ENCODE peak calls at places on chromosomes 12 and 14, in ten cellular contexts. N is Peyer's patch, C is IMR-90, T is fibroblast of lung, D is PC-3, V is transverse colon, J is prostate gland, E is heart left ventricle, Q is left ventricle myocardium inferior, Z is A549. U is an unnamed sample.
A peak's percentile ranks its signal among the peaks of the same experiment; 100 is the strongest.

GRCh38 chr12:113805201-113805600 is 160.9 kb downstream of the RBM19 start:
- DNase-seq in N (no peak), C (no peak), T (no peak), D (no peak), V (no peak), J (no peak), E (no peak), Q (no peak), Z (no peak), U (no peak)

GRCh38 chr12:18275974-18276373 is 14.7 kb downstream of the PIK3C2G start:
- DNase-seq in N (no peak), C (peak; percentile 22), T (no peak), D (peak; percentile 64), V (no peak), J (no peak), E (no peak), Q (no peak), Z (peak; percentile 2), U (no peak)

GRCh38 chr12:61546296-61546695 is 713.9 kb upstream of the USP15 start:
- DNase-seq in N (no peak), C (no peak), T (no peak), D (peak; percentile 81), V (no peak), J (peak; percentile 4), E (no peak), Q (no peak), Z (no peak), U (no peak)

GRCh38 chr14:104138098-104138890 is at the start of gene KIF26A:
- DNase-seq in N (peak; percentile 35), C (no peak), T (no peak), D (peak; percentile 25), V (peak; percentile 47), J (no peak), E (peak; percentile 51), Q (peak; percentile 60), Z (peak; percentile 80), U (peak; percentile 39)

GRCh38 chr12:89756638-89757321 is 48.1 kb upstream of the ATP2B1 start:
- DNase-seq in N (no peak), C (peak; percentile 99), T (peak; percentile 100), D (peak; percentile 98), V (no peak), J (no peak), E (no peak), Q (no peak), Z (peak; percentile 76), U (no peak)

GRCh38 chr12:4121506-4122020 is 152.0 kb upstream of the CCND2 start:
- DNase-seq in N (no peak), C (no peak), T (no peak), D (no peak), V (no peak), J (no peak), E (no peak), Q (no peak), Z (no peak), U (no peak)

GRCh38 chr14:94974893-94975292 is 182.4 kb downstream of the DICER1 start:
- DNase-seq in N (no peak), C (no peak), T (no peak), D (no peak), V (no peak), J (no peak), E (no peak), Q (no peak), Z (no peak), U (no peak)

GRCh38 chr14:78319411-78319810 is 149.2 kb downstream of the NRXN3 start:
- DNase-seq in N (no peak), C (no peak), T (no peak), D (no peak), V (no peak), J (no peak), E (no peak), Q (no peak), Z (no peak), U (no peak)

GRCh38 chr14:105897725-105898113 is 371.3 kb downstream of the TMEM121 start:
- DNase-seq in N (no peak), C (no peak), T (no peak), D (no peak), V (no peak), J (no peak), E (peak; percentile 4), Q (no peak), Z (no peak), U (no peak)

GRCh38 chr14:93108105-93108504 is 7.6 kb downstream of the ITPK1 start:
- DNase-seq in N (no peak), C (no peak), T (no peak), D (no peak), V (no peak), J (no peak), E (no peak), Q (no peak), Z (no peak), U (no peak)
- H3K4me1 ChIP-seq in N (peaks cover 62% of the 10 kb centered on the region), C (peaks cover 5% of the 10 kb centered on the region), T (peaks cover 2% of the 10 kb centered on the region), D (peaks cover 24% of the 10 kb centered on the region), V (peaks cover 22% of the 10 kb centered on the region), J (no peaks in the 10 kb centered on the region), E (peaks cover 40% of the 10 kb centered on the region), Q (peaks cover 87% of the 10 kb centered on the region), Z (peaks cover 20% of the 10 kb centered on the region), U (peaks cover 41% of the 10 kb centered on the region)

GRCh38 chr12:126144603-126145002 is 1079.4 kb downstream of the AACS start:
- DNase-seq in N (no peak), C (no peak), T (no peak), D (no peak), V (no peak), J (no peak), E (no peak), Q (no peak), Z (no peak), U (no peak)

DNA sequence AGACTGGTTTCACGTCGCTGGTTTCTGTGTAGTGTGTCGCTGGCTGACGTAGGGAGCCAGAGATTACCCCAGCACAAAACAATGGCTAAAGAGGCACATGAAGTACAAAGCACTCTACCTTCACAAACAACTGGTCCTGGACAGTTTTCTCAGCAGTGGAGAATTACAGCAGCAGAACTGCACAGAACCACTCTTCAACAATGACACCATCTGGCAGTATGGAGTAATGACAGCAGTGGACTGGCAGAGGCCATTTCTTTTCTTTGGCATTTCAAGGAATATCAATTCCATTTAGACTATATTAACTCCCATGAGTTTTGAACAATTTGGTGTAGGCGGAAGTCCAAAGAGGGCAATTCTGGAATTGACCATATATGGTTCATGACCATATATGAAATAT is 1074.1 kb downstream of the AACS start:
- DNase-seq in N (no peak), C (no peak), T (no peak), D (no peak), V (no peak), J (no peak), E (no peak), Q (no peak), Z (no peak), U (no peak)
- TF ChIP-seq CTCF in N (no peak), C (no peak), T (no peak), D (peak; percentile 42), V (no peak), J (no peak), E (no peak), Q (no peak), Z (no peak), U (no peak)

GRCh38 chr14:61467281-61467680 is 145.9 kb downstream of the PRKCH start:
- DNase-seq in N (no peak), C (no peak), T (no peak), D (no peak), V (no peak), J (no peak), E (peak; percentile 51), Q (no peak), Z (no peak), U (no peak)
- H3K4me1 ChIP-seq in N (peaks cover 32% of the 10 kb centered on the region), C (peaks cover 34% of the 10 kb centered on the region), T (peaks cover 28% of the 10 kb centered on the region), D (peaks cover 55% of the 10 kb centered on the region), V (peaks cover 7% of the 10 kb centered on the region), J (peaks cover 5% of the 10 kb centered on the region), E (peaks cover 71% of the 10 kb centered on the region), Q (peaks cover 82% of the 10 kb centered on the region), Z (peaks cover 69% of the 10 kb centered on the region), U (peaks cover 55% of the 10 kb centered on the region)

GRCh38 chr12:65666876-65667275 is 157.4 kb upstream of the HMGA2 start:
- DNase-seq in N (no peak), C (peak; percentile 72), T (no peak), D (no peak), V (no peak), J (no peak), E (no peak), Q (no peak), Z (no peak), U (no peak)

GRCh38 chr12:65670775-65671174 is 153.5 kb upstream of the HMGA2 start:
- DNase-seq in N (no peak), C (peak; percentile 65), T (no peak), D (peak; percentile 69), V (no peak), J (no peak), E (no peak), Q (no peak), Z (no peak), U (no peak)

GRCh38 chr12:65672441-65672840 is 151.8 kb upstream of the HMGA2 start:
- DNase-seq in N (no peak), C (no peak), T (no peak), D (no peak), V (no peak), J (no peak), E (no peak), Q (no peak), Z (no peak), U (no peak)

GRCh38 chr12:65667932-65668331 is 156.4 kb upstream of the HMGA2 start:
- DNase-seq in N (no peak), C (no peak), T (peak; percentile 25), D (no peak), V (no peak), J (no peak), E (no peak), Q (no peak), Z (no peak), U (no peak)

GRCh38 chr12:65668981-65669695 is 155.1 kb upstream of the HMGA2 start:
- DNase-seq in N (no peak), C (peak; percentile 47), T (peak; percentile 28), D (peak; percentile 66), V (no peak), J (no peak), E (no peak), Q (no peak), Z (no peak), U (no peak)
- TF ChIP-seq CTCF in N (no peak), C (peak; percentile 6), T (no peak), D (no peak), V (no peak), J (no peak), E (no peak), Q (no peak), Z (no peak), U (no peak)

U was measured in CD8-positive, alpha-beta T cell.